ENCODE peak calls at places on chromosomes 7 and 10, in four cellular contexts. S is heart left ventricle, T is IMR-90, A is uterus. P is an unnamed sample.

GRCh38 chr7:104327963-104328307 is 468 bp upstream of the LHFPL3 start:
- DNase-seq in A (no peak), S (no peak), T (no peak), P (no peak)

GRCh38 chr10:70584941-70585544 is 17.5 kb downstream of the PRF1 start:
- DNase-seq in A (no peak), S (no peak), T (no peak), P (no peak)

GRCh38 chr7:117283371-117283770 is 39.5 kb downstream of the WNT2 start:
- DNase-seq in A (no peak), S (no peak), T (peak), P (no peak)

GRCh38 chr7:12896316-12896715 is 208.9 kb downstream of the ARL4A start:
- DNase-seq in T (no peak), A (no peak), S (no peak), P (no peak)

GRCh38 chr7:81816312-81816711 is 46.5 kb upstream of the HGF start:
- DNase-seq in A (no peak), T (no peak), S (no peak), P (no peak)

GRCh38 chr7:102473271-102473991 is 5.3 kb downstream of the POLR2J start:
- DNase-seq in A (no peak), T (no peak), S (peak), P (peak)

GRCh38 chr10:74282151-74282852 is 131.3 kb downstream of the ADK start:
- DNase-seq in A (no peak), S (no peak), T (peak), P (no peak)

GRCh38 chr7:118149394-118149793 is 34.6 kb upstream of the LSM8 start:
- DNase-seq in S (no peak), T (no peak), A (no peak), P (no peak)

GRCh38 chr10:70335246-70335613 is 47.2 kb downstream of the LRRC20 start:
- DNase-seq in S (peak), A (no peak), T (no peak), P (no peak)

GRCh38 chr7:22255834-22256233 is 101.1 kb downstream of the RAPGEF5 start:
- DNase-seq in A (no peak), S (no peak), T (no peak), P (no peak)

GRCh38 chr7:24227603-24228359 is 56.2 kb upstream of the NPY start:
- DNase-seq in T (no peak), S (no peak), A (no peak), P (no peak)

GRCh38 chr10:102509387-102509786 is 5.6 kb downstream of the SUFU start:
- DNase-seq in S (no peak), T (peak), A (no peak), P (no peak)

GRCh38 chr7:131034166-131034881 is 293.4 kb upstream of the MKLN1 start:
- DNase-seq in A (no peak), T (no peak), S (no peak), P (no peak)

GRCh38 chr10:94108200-94108599 is 114.5 kb downstream of the PLCE1 start:
- DNase-seq in S (no peak), A (no peak), T (peak), P (no peak)

GRCh38 chr10:17516376-17516775 is 62.0 kb upstream of the ST8SIA6 start:
- DNase-seq in A (no peak), S (no peak), T (peak), P (no peak)

GRCh38 chr7:149736478-149737360 is 36.7 kb downstream of the ZNF467 start:
- DNase-seq in T (no peak), A (no peak), S (no peak), P (no peak)

GRCh38 chr10:131897297-131897899 is 3.4 kb upstream of the PPP2R2D start:
- DNase-seq in S (no peak), T (no peak), A (no peak), P (no peak)

GRCh38 chr7:116426428-116427156 is 72.9 kb upstream of the CAV2 start:
- DNase-seq in T (peak), A (peak), S (no peak), P (no peak)

GRCh38 chr7:29019275-29019820 is 61.2 kb upstream of the TRIL start:
- DNase-seq in A (no peak), T (no peak), S (no peak), P (no peak)

GRCh38 chr10:62728479-62728878 is 76.0 kb upstream of the ADO start:
- DNase-seq in A (no peak), T (no peak), S (no peak), P (no peak)

GRCh38 chr10:130654726-130655125 is 518.5 kb downstream of the GLRX3 start:
- DNase-seq in T (no peak), S (no peak), A (no peak), P (no peak)

GRCh38 chr7:85796956-85797355 is 610.1 kb upstream of the SEMA3D start:
- DNase-seq in T (no peak), S (no peak), A (no peak), P (no peak)

GRCh38 chr10:117519366-117519765 is 23.2 kb upstream of the EMX2 start:
- DNase-seq in S (no peak), T (no peak), A (peak), P (no peak)

GRCh38 chr7:27953361-27953760 is 213.4 kb downstream of the TAX1BP1 start:
- DNase-seq in S (no peak), T (no peak), A (no peak), P (no peak)

GRCh38 chr7:90192876-90193765 is 18.4 kb upstream of the STEAP2 start:
- DNase-seq in A (no peak), S (no peak), T (peak), P (no peak)

GRCh38 chr7:138455609-138456008 is 4.5 kb upstream of the TRIM24 start:
- DNase-seq in S (no peak), T (no peak), A (no peak), P (no peak)

GRCh38 chr7:47008461-47008860 is 573.5 kb downstream of the TNS3 start:
- DNase-seq in S (no peak), A (no peak), T (peak), P (no peak)

GRCh38 chr10:84076540-84077195 is 62.6 kb upstream of the GHITM start:
- DNase-seq in T (peak), A (peak), S (no peak), P (no peak)

GRCh38 chr7:100437150-100438100 is 1.1 kb upstream of the PPP1R35 start:
- DNase-seq in S (no peak), T (no peak), A (peak), P (no peak)

GRCh38 chr10:23422003-23422411 is 16.9 kb upstream of the OTUD1 start:
- DNase-seq in S (no peak), T (no peak), A (no peak), P (no peak)

GRCh38 chr7:64101943-64102655 is 56.9 kb downstream of the ZNF727 start:
- DNase-seq in T (no peak), A (no peak), S (no peak), P (peak)

DNA sequence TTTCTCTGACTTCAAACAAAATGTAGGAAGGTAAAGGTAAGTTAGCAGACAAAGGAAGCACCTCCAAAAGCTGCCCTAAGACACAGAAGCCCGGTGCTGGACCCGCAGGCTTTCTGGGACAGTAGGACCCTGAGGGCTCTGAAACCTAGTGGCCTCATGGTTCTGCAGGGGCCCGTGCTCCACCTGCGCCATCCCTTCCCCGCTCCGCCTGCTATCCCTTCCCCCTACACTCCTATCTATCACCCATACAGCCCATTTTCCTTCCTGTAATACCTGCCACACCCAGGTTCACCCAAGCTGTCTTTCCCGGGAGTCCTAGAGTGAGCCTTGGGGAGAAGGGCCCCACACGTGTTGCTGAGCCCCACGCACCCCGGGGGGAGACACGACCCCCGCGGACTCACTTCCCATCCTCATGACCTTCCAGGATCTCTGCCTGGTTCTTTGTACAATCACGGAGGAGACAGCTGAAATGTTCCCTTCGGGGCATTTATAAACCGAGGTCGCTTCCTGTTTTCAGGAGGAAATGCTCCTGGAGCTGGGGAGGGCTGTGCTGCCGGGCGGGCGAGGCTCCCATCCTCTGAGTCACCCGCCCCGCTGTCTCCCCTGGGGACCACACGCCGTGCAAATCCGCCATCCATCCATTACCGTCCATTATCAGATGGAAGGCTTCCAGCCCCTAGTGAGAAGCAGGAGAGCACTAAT is 251.7 kb upstream of the PITRM1 start:
- DNase-seq in T (no peak), A (no peak), S (peak), P (no peak)
- H3K4me3 ChIP-seq in T (no peak), A (no peak), S (no peak), P (no peak)

GRCh38 chr10:127874966-127875765 is 17.6 kb downstream of the CLRN3 start:
- DNase-seq in S (no peak), T (no peak), A (no peak), P (peak)

GRCh38 chr10:127871631-127872010 is 21.1 kb downstream of the CLRN3 start:
- DNase-seq in A (no peak), S (no peak), T (no peak), P (peak)

GRCh38 chr10:127873901-127874470 is 18.8 kb downstream of the CLRN3 start:
- DNase-seq in A (no peak), S (no peak), T (no peak), P (no peak)

GRCh38 chr10:127872011-127872741 is 20.6 kb downstream of the CLRN3 start:
- DNase-seq in A (no peak), T (peak), S (no peak), P (peak)

GRCh38 chr10:127872871-127873600 is 19.7 kb downstream of the CLRN3 start:
- DNase-seq in S (no peak), T (no peak), A (no peak), P (no peak)
- TF ChIP-seq CTCF in S (no peak), T (no peak), A (no peak), P (no peak)

GRCh38 chr7:121166885-121167284 is 161.9 kb upstream of the WNT16 start:
- DNase-seq in A (no peak), T (no peak), S (no peak), P (no peak)
- TF ChIP-seq POLR2A in A (no peak), T (no peak), S (no peak), P (no peak)

DNA sequence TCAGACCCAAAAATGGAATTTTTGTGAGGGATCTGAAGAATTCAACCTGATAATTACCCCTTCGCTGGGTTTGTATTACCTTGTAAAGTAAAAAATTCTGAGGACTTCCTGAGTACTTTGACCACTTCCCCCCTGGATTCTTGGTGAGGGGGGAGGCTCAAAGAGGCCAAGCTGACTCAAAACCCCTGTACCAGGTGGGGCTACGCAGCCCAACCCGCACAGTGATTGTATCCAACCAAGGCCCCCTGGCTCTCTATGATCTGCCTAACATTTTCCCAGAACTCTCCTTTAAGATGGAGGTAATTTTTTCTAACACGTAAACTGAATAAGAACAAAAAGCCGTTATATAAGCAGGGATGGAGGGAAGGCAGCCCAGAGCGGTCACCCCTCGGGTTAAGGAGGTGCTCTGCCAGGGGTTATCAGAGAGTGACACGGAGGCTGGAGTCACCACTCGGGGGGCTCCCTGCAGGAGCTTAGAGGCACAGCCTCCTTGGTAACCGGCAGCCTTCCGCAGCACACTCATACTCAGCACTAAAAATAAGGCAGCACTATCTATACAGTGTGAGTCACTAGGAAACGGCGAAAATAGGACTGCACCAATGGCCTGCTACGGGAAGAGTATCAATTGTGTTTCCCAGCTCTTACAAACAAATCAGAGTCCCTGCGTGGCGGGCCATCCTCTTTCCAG is 255.4 kb downstream of the ELMO1 start:
- DNase-seq in T (no peak), A (no peak), S (no peak), P (no peak)
- H3K4me3 ChIP-seq in T (no peak), A (no peak), S (no peak), P (no peak)

GRCh38 chr10:14947268-14947667 is 6.6 kb downstream of the DCLRE1C start:
- DNase-seq in T (no peak), A (no peak), S (no peak), P (no peak)

GRCh38 chr10:14949291-14949690 is 4.6 kb downstream of the DCLRE1C start:
- DNase-seq in T (no peak), S (no peak), A (no peak), P (no peak)

GRCh38 chr10:14945097-14945496 is 8.8 kb downstream of the DCLRE1C start:
- DNase-seq in S (no peak), T (peak), A (no peak), P (no peak)
- TF ChIP-seq CTCF in S (no peak), T (no peak), A (no peak), P (no peak)

GRCh38 chr7:73770002-73770859 is at the start of gene CLDN3:
- DNase-seq in S (no peak), A (no peak), T (no peak), P (no peak)
- TF ChIP-seq POLR2A in S (no peak), A (peak), T (no peak), P (no peak)

GRCh38 chr7:150958071-150958552 is 20.0 kb downstream of the KCNH2 start:
- DNase-seq in A (no peak), S (peak), T (no peak), P (no peak)

GRCh38 chr7:150958603-150959002 is 19.5 kb downstream of the KCNH2 start:
- DNase-seq in S (peak), A (no peak), T (no peak), P (no peak)

GRCh38 chr7:150956395-150957118 is 21.6 kb downstream of the KCNH2 start:
- DNase-seq in A (peak), S (peak), T (no peak), P (no peak)

GRCh38 chr7:150955519-150956394 is 22.4 kb downstream of the KCNH2 start:
- DNase-seq in A (peak), S (peak), T (peak), P (no peak)

GRCh38 chr7:150957119-150958020 is 20.8 kb downstream of the KCNH2 start:
- DNase-seq in T (no peak), A (peak), S (peak), P (no peak)
- H3K4me3 ChIP-seq in T (no peak), A (no peak), S (no peak), P (no peak)

P was measured in lower leg skin.